ENCODE peak calls at places on chromosomes 12 and 14, in four cellular contexts. Y is SK-N-SH, B is HepG2, Q is GM12878. S is an unnamed sample.

GRCh38 chr14:61408498-61408897 is 87.1 kb downstream of the PRKCH start:
- DNase-seq in Q (no peak), Y (no peak), B (no peak), S (no peak)

GRCh38 chr12:38370311-38370710 is 53.7 kb downstream of the ALG10B start:
- DNase-seq in B (no peak), Y (no peak), Q (no peak), S (no peak)

GRCh38 chr12:120376416-120376815 is 7.5 kb upstream of the MSI1 start:
- DNase-seq in Y (no peak), Q (no peak), B (no peak), S (no peak)

GRCh38 chr12:19068137-19068536 is 61.4 kb upstream of the PLEKHA5 start:
- DNase-seq in Q (no peak), Y (no peak), B (no peak), S (no peak)

GRCh38 chr14:100587763-100588411 is 670 bp upstream of the BEGAIN start:
- DNase-seq in Y (no peak), B (no peak), Q (no peak), S (no peak)

GRCh38 chr14:60064491-60065072 is 27.1 kb upstream of the PCNX4 start:
- DNase-seq in Y (peak; percentile 20), B (peak; percentile 9), Q (peak; percentile 15), S (peak; percentile 51)

GRCh38 chr12:560666-561065 is 100.9 kb downstream of the B4GALNT3 start:
- DNase-seq in Y (no peak), Q (no peak), B (no peak), S (no peak)

GRCh38 chr14:48350971-48351370 is 675.6 kb upstream of the MDGA2 start:
- DNase-seq in Q (no peak), B (no peak), Y (no peak), S (no peak)

GRCh38 chr12:121391619-121392324 is 8.1 kb upstream of the RNF34 start:
- DNase-seq in Y (peak; percentile 81), Q (peak; percentile 53), B (no peak), S (no peak)

GRCh38 chr14:55706893-55707292 is 126.9 kb downstream of the KTN1 start:
- DNase-seq in Q (no peak), Y (no peak), B (no peak), S (no peak)

GRCh38 chr12:47078733-47079364 is 572 bp upstream of the PCED1B start:
- DNase-seq in Y (no peak), B (no peak), Q (no peak), S (peak; percentile 57)

GRCh38 chr12:69154585-69155363 is 84.6 kb upstream of the CPSF6 start:
- DNase-seq in B (peak; percentile 60), Q (peak; percentile 30), Y (peak; percentile 55), S (peak; percentile 74)

GRCh38 chr12:96719671-96720362 is 187.2 kb upstream of the NEDD1 start:
- DNase-seq in Y (no peak), B (no peak), Q (peak; percentile 54), S (no peak)

GRCh38 chr12:14769837-14770494 is 33.3 kb downstream of the WBP11 start:
- DNase-seq in Y (peak; percentile 83), Q (peak; percentile 84), B (peak; percentile 83), S (peak; percentile 92)

GRCh38 chr12:48361664-48362339 is 11.1 kb upstream of the ZNF641 start:
- DNase-seq in B (no peak), Y (no peak), Q (no peak), S (no peak)

GRCh38 chr14:70887207-70888150 is 19.8 kb upstream of the PCNX1 start:
- DNase-seq in Y (no peak), B (no peak), Q (peak; percentile 71), S (no peak)

GRCh38 chr14:80324649-80325048 is 113.3 kb upstream of the DIO2 start:
- DNase-seq in B (no peak), Q (no peak), Y (no peak), S (no peak)

GRCh38 chr12:103505371-103506236 is 9.8 kb upstream of the C12orf42 start:
- DNase-seq in Y (no peak), B (no peak), Q (peak; percentile 98), S (no peak)

GRCh38 chr12:101891462-101891971 is 14.1 kb downstream of the DRAM1 start:
- DNase-seq in Q (peak; percentile 75), B (peak; percentile 86), Y (no peak), S (no peak)

GRCh38 chr14:95727084-95727700 is 13.3 kb upstream of the TCL1A start:
- DNase-seq in B (no peak), Q (no peak), Y (no peak), S (no peak)

GRCh38 chr12:83474369-83474768 is 787.7 kb downstream of the TMTC2 start:
- DNase-seq in Q (no peak), B (no peak), Y (no peak), S (no peak)

GRCh38 chr12:52969828-52970569 is 21.1 kb downstream of the KRT18 start:
- DNase-seq in B (peak; percentile 82), Q (peak; percentile 39), Y (no peak), S (peak; percentile 96)

GRCh38 chr12:108307006-108307405 is 32.1 kb downstream of the CMKLR1 start:
- DNase-seq in Y (no peak), Q (no peak), B (no peak), S (no peak)

GRCh38 chr12:49664591-49665146 is 41.3 kb downstream of the PRPF40B start:
- DNase-seq in Q (no peak), B (no peak), Y (peak; percentile 40), S (no peak)

GRCh38 chr12:64699504-64700115 is 59.6 kb downstream of the GNS start:
- DNase-seq in Y (no peak), Q (no peak), B (no peak), S (no peak)

GRCh38 chr14:78902010-78902623 is 731.9 kb downstream of the NRXN3 start:
- DNase-seq in B (peak; percentile 8), Y (peak; percentile 7), Q (no peak), S (peak; percentile 34)

GRCh38 chr14:99733551-99734405 is 49.7 kb downstream of the CYP46A1 start:
- DNase-seq in B (no peak), Q (no peak), Y (no peak), S (no peak)

GRCh38 chr12:125773033-125773432 is 707.8 kb downstream of the AACS start:
- DNase-seq in Q (no peak), B (peak; percentile 27), Y (peak; percentile 52), S (peak; percentile 75)

GRCh38 chr12:7460375-7461259 is 16.7 kb upstream of the CD163L1 start:
- DNase-seq in B (peak; percentile 46), Q (no peak), Y (peak; percentile 34), S (peak; percentile 66)

GRCh38 chr14:105475269-105475915 is 771 bp downstream of the CRIP2 start:
- DNase-seq in Q (no peak), B (no peak), Y (no peak), S (no peak)

GRCh38 chr12:13033266-13033875 is 10.8 kb upstream of the FAM234B start:
- DNase-seq in B (no peak), Y (no peak), Q (no peak), S (no peak)

GRCh38 chr12:101361455-101361854 is 46.1 kb downstream of the ARL1 start:
- DNase-seq in Q (no peak), Y (no peak), B (no peak), S (no peak)

GRCh38 chr12:116798719-116799118 is 60.6 kb downstream of the RNFT2 start:
- DNase-seq in B (no peak), Q (no peak), Y (no peak), S (no peak)

GRCh38 chr12:104137175-104137901 is 672 bp downstream of the NFYB start:
- DNase-seq in Q (peak; percentile 7), B (peak; percentile 47), Y (peak; percentile 70), S (peak; percentile 48)

GRCh38 chr12:42141981-42142606 is 2.6 kb downstream of the GXYLT1 start:
- DNase-seq in B (no peak), Q (no peak), Y (no peak), S (no peak)

GRCh38 chr12:118060301-118061010 is 523 bp downstream of the WSB2 start:
- DNase-seq in Y (no peak), Q (no peak), B (no peak), S (peak; percentile 46)

GRCh38 chr12:96274331-96274730 is 80.2 kb downstream of the ELK3 start:
- DNase-seq in Q (no peak), B (no peak), Y (no peak), S (no peak)

GRCh38 chr12:24075650-24076049 is 126.2 kb upstream of the SOX5 start:
- DNase-seq in Y (no peak), Q (no peak), B (no peak), S (no peak)

DNA sequence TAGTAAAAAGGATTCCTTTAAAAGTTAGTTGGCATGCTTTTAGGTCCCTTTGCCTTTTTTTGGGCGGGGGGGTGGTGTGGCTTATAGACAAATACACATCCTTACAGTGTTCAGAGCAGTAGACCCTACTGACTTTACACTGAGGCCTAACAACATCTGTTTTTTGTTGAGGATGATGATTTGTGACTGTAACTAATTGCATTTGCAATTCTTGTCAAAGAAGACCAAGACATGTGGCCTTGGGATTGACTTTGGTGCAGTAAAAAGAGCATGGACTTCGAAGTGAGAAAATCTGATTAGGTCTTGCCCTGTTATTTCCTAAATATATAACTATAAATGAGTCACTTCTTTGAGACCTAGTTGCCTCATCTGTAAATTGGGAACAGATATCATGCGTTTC is 77.3 kb downstream of the TRHDE start:
- DNase-seq in B (no peak), Q (no peak), Y (no peak), S (no peak)
- TF ChIP-seq PBX3 in B (no peak), Q (no peak), Y (no peak), S (no peak)

GRCh38 chr12:124203176-124203575 is 91.7 kb upstream of the RFLNA start:
- DNase-seq in B (no peak), Q (no peak), Y (no peak), S (no peak)
- TF ChIP-seq PBX3 in B (no peak), Q (no peak), Y (no peak), S (no peak)

DNA sequence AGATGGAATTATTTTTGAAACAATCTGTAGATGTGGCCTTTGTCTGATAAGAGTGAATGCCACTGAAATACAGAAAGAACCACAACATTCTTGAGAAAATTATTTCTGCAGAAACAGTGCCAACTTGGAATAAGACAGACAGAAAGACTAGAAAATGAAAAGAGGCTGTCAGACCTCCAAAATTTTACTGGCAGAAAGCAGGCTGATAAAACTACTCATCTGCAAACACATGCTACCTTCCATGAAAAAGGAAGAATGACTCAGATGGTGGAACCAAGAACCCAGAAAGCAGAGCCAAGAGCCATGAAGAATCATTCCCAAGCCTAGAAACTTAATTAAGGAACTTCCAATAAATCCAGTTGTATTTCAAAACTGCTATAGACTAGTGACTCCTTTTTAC is 31.9 kb upstream of the OSBPL8 start:
- DNase-seq in B (no peak), Q (no peak), Y (no peak), S (no peak)
- TF ChIP-seq PBX3 in B (no peak), Q (no peak), Y (no peak), S (no peak)

GRCh38 chr14:66082009-66082408 is 404.2 kb upstream of the CCDC196 start:
- DNase-seq in Y (peak; percentile 73), Q (no peak), B (no peak), S (no peak)
- TF ChIP-seq PBX3 in Y (no peak), Q (no peak), B (no peak), S (no peak)

GRCh38 chr12:115341442-115341841 is 657.5 kb upstream of the TBX3 start:
- DNase-seq in Y (no peak), B (no peak), Q (no peak), S (peak; percentile 86)
- TF ChIP-seq PBX3 in Y (peak; percentile 78), B (no peak), Q (no peak), S (no peak)

GRCh38 chr12:22684526-22685118 is 59.7 kb downstream of the ETNK1 start:
- DNase-seq in Y (peak; percentile 10), Q (peak; percentile 11), B (peak; percentile 17), S (peak; percentile 50)
- TF ChIP-seq PBX3 in Y (no peak), Q (no peak), B (no peak), S (no peak)

GRCh38 chr12:31749024-31749704 is 20.3 kb upstream of the AMN1 start:
- DNase-seq in Y (no peak), Q (peak; percentile 99), B (peak; percentile 99), S (peak; percentile 100)
- TF ChIP-seq PBX3 in Y (peak; percentile 75), Q (peak; percentile 4), B (no peak), S (peak; percentile 91)

S was measured in A549.